ENCODE peak calls at places on chromosome 13, in eight cellular contexts. S is uterus, O is ovary, Y is A549, N is IMR-90, Q is breast epithelium, M is prostate gland, B is Peyer's patch. L is an unnamed sample.

GRCh38 chr13:99855516-99855915 is 116.1 kb downstream of the ZIC5 start:
- DNase-seq in S (no peak), O (no peak), Y (no peak), N (no peak), Q (no peak), M (no peak), B (no peak), L (no peak)

GRCh38 chr13:80339841-80340642 is 884 bp downstream of the SPRY2 start:
- DNase-seq in S (peak; percentile 43), O (peak; percentile 46), Y (peak; percentile 29), N (peak; percentile 42), Q (peak; percentile 27), M (peak; percentile 46), B (peak; percentile 87), L (peak; percentile 74)

GRCh38 chr13:80074143-80074752 is 266.7 kb downstream of the SPRY2 start:
- DNase-seq in S (no peak), O (no peak), Y (no peak), N (no peak), Q (no peak), M (no peak), B (no peak), L (no peak)

GRCh38 chr13:36098080-36098479 is 33.1 kb downstream of the DCLK1 start:
- DNase-seq in S (no peak), O (no peak), Y (no peak), N (no peak), Q (no peak), M (no peak), B (no peak), L (no peak)

GRCh38 chr13:24997367-24997967 is 98.5 kb upstream of the PABPC3 start:
- DNase-seq in S (no peak), O (no peak), Y (peak; percentile 35), N (peak; percentile 27), Q (no peak), M (no peak), B (no peak), L (no peak)

GRCh38 chr13:77389617-77389984 is 62.7 kb upstream of the MYCBP2 start:
- DNase-seq in S (no peak), O (no peak), Y (no peak), N (no peak), Q (no peak), M (no peak), B (no peak), L (no peak)

GRCh38 chr13:76129305-76130040 is 493.3 kb downstream of the LMO7 start:
- DNase-seq in S (no peak), O (no peak), Y (no peak), N (no peak), Q (no peak), M (no peak), B (no peak), L (no peak)

GRCh38 chr13:90454002-90454636 is 893.4 kb upstream of the MIR17HG start:
- DNase-seq in S (no peak), O (no peak), Y (no peak), N (no peak), Q (no peak), M (no peak), B (no peak), L (no peak)

GRCh38 chr13:27170521-27171243 is 929 bp downstream of the USP12 start:
- DNase-seq in S (peak; percentile 46), O (peak; percentile 52), Y (peak; percentile 39), N (no peak), Q (no peak), M (peak; percentile 20), B (peak; percentile 61), L (peak; percentile 81)

GRCh38 chr13:41937388-41937787 is 23.5 kb downstream of the VWA8 start:
- DNase-seq in S (no peak), O (no peak), Y (no peak), N (no peak), Q (no peak), M (no peak), B (no peak), L (no peak)

GRCh38 chr13:68888832-68889231 is 1218.8 kb upstream of the ATXN8OS start:
- DNase-seq in S (no peak), O (no peak), Y (no peak), N (no peak), Q (no peak), M (no peak), B (no peak), L (no peak)

GRCh38 chr13:52652170-52652979 is at the start of gene SUGT1:
- DNase-seq in S (peak; percentile 95), O (peak; percentile 95), Y (peak; percentile 96), N (peak; percentile 97), Q (peak; percentile 96), M (peak; percentile 98), B (peak; percentile 99), L (peak; percentile 98)

GRCh38 chr13:98524793-98525192 is 52.1 kb downstream of the STK24 start:
- DNase-seq in S (no peak), O (no peak), Y (no peak), N (no peak), Q (no peak), M (no peak), B (no peak), L (no peak)
- H3K4me1 ChIP-seq in S (peaks cover 18% of the 10 kb centered on the region), O (peaks cover 43% of the 10 kb centered on the region), Y (peaks cover 9% of the 10 kb centered on the region), N (peaks cover 23% of the 10 kb centered on the region), Q (peaks cover 4% of the 10 kb centered on the region), M (peaks cover 6% of the 10 kb centered on the region), B (no peaks in the 10 kb centered on the region), L (peaks cover 90% of the 10 kb centered on the region)

DNA sequence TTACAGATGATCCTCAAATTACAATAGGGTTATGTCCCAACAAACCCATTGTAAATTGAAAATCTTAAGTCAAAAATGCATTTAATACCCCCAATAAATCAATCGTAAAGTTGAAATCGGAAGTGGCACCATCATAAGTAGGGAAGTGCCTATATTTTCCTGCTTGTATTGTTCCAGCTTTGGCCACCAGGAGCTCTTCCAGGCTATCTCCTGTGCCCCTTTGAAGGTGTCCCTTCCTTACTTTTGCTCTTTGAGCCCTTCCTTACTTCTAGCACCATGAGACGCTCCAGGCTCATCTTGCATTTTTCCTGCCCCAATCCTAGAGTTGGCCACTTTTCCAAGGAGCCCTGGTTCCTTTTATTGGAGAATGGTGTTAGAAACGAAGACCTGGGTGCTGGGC is 163.0 kb upstream of the TSC22D1 start:
- DNase-seq in S (no peak), O (no peak), Y (no peak), N (no peak), Q (no peak), M (no peak), B (no peak), L (no peak)
- TF ChIP-seq CTCF in S (no peak), O (no peak), Y (no peak), N (no peak), Q (no peak), M (no peak), B (no peak), L (no peak)

DNA sequence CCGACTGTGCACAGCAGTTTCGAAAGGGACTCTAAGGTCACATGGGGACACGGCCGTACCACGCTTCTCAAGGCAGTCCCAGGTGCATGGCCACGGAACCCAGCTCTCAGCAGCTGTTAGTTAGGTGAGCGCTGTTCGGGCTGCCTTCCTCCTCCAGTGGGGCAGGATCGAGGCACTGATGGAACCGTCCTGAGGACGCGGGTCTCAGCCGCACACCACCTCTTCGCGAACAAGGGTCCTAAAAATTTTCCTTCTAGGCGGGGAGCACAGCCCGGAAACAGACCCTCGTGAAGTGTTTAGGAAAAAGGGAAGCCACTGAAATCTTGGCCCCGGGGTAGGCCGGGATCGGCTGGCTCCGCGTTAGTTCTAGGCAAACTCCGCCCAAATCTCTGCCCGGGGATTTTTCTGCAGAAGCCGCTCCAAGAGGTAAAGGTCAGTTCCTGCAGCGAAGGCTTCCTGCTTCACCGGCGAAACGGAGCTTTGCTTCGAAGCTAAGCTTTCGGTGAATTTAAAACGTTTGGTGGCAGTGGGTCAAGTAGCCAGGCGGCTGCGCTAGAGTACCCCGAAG is 752 bp downstream of the GJB2 start:
- DNase-seq in S (no peak), O (no peak), Y (peak; percentile 16), N (no peak), Q (no peak), M (no peak), B (peak; percentile 68), L (no peak)
- TF ChIP-seq POLR2A in S (no peak), O (no peak), Y (no peak), N (no peak), Q (no peak), M (no peak), B (no peak), L (no peak)

DNA sequence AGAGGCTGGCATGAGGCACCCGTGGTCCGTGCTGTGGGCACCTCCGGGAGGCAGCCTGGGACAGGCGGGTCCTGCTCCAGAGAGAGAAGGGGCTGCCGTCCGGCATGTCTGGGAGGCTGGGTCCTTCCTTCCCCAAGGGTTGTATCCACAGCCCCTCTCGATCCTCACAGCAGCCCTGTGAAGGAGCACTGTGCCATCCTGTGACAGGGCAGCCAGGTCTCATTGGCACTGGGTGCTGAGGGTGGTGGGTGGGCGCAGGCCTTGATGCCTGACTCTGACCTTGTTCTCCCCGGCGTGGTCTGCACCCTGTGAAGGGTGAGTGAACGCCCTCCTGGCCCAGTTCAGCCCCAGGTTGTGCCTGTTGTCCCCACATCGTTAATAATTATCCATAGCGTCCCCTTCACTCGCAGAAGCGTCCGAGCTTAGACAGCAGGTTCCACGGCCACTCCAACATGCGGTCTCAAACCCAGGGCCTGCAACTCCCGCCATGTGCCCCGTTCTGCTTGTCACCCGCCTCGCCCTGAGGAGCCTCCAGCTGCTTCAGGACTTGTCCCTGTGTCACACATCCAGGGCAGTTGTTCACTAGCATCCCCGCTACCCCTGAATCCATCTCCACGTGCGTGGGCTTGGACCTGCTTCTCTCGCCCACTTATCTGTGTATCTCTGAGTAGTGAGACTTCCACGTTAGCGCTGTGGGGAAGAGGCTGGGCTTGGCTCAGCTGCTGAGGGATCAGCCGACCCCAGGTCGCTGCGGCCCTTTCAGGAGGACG is 10.6 kb downstream of the ATP11A start:
- DNase-seq in S (no peak), O (peak; percentile 12), Y (no peak), N (no peak), Q (no peak), M (no peak), B (peak; percentile 27), L (no peak)
- H3K4me1 ChIP-seq in S (no peaks in the 10 kb centered on the region), O (peaks cover 6% of the 10 kb centered on the region), Y (no peaks in the 10 kb centered on the region), N (peaks cover 13% of the 10 kb centered on the region), Q (no peaks in the 10 kb centered on the region), M (no peaks in the 10 kb centered on the region), B (no peaks in the 10 kb centered on the region), L (peaks cover 25% of the 10 kb centered on the region)

GRCh38 chr13:112562254-112562653 is 25.7 kb downstream of the TUBGCP3 start:
- DNase-seq in S (no peak), O (no peak), Y (no peak), N (no peak), Q (no peak), M (no peak), B (no peak), L (no peak)
- TF ChIP-seq CTCF in S (no peak), O (no peak), Y (no peak), N (no peak), Q (no peak), M (no peak), B (no peak), L (no peak)

DNA sequence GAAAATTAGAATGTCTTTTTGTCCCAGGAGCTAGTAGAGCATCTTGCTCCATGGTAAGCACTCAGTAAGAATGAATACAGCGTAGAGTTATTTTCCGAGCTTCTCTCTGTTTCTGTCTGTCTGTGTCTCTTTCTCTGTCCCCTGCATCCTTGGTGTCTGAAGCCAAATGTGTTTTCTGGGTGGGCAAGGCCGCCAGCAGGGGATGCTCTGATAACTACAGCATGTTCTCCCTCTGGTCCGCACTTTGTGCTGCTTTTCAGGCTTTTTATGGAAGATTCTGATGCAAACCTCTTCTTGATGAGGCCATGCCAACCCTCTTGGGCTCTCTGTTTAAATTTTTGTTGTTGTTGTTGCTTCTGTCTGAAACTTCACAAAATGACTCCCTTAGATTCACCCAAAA is 142.8 kb upstream of the UBL3 start:
- DNase-seq in S (no peak), O (no peak), Y (no peak), N (no peak), Q (no peak), M (no peak), B (no peak), L (no peak)
- TF ChIP-seq POLR2A in S (no peak), O (no peak), Y (no peak), N (no peak), Q (no peak), M (no peak), B (no peak), L (no peak)